ENCODE peak calls at places on chromosomes 4 and X, in four cellular contexts. A is K562, N is SK-N-SH, J is GM12878. F is an unnamed sample.

GRCh38 chr4:141643557-141643956 is 7.2 kb downstream of the IL15 start:
- DNase-seq in A (no peak), N (no peak), J (no peak), F (no peak)

GRCh38 chrX:154373340-154374306 is 811 bp downstream of the FLNA start:
- DNase-seq in A (peak), N (no peak), J (peak), F (peak)

GRCh38 chrX:11836284-11836683 is 78.2 kb downstream of the MSL3 start:
- DNase-seq in A (no peak), N (no peak), J (no peak), F (no peak)

GRCh38 chrX:138914751-138915150 is 203.2 kb upstream of the FGF13 start:
- DNase-seq in A (no peak), N (no peak), J (no peak), F (no peak)

GRCh38 chr4:3497095-3497494 is 34.0 kb downstream of the DOK7 start:
- DNase-seq in A (no peak), N (no peak), J (no peak), F (no peak)

GRCh38 chr4:60133414-60133813 is 1066.7 kb upstream of the ADGRL3 start:
- DNase-seq in A (no peak), N (no peak), J (no peak), F (no peak)

GRCh38 chrX:134685662-134686061 is 27.4 kb upstream of the PLAC1 start:
- DNase-seq in A (no peak), N (no peak), J (no peak), F (no peak)

GRCh38 chr4:185396724-185397402 is at the start of gene ANKRD37:
- DNase-seq in A (no peak), N (peak), J (no peak), F (peak)

GRCh38 chr4:66577922-66578321 is 907.6 kb upstream of the EPHA5 start:
- DNase-seq in A (no peak), N (no peak), J (no peak), F (no peak)

GRCh38 chr4:163107754-163108153 is 58.9 kb downstream of the NAF1 start:
- DNase-seq in A (peak), N (no peak), J (no peak), F (no peak)

GRCh38 chrX:19670854-19671620 is 155.7 kb upstream of the MAP3K15 start:
- DNase-seq in A (no peak), N (peak), J (no peak), F (peak)

GRCh38 chr4:184282895-184283654 is 65.4 kb upstream of the ENPP6 start:
- DNase-seq in A (no peak), N (no peak), J (peak), F (no peak)

GRCh38 chrX:88991583-88992132 is 244.6 kb downstream of the CPXCR1 start:
- DNase-seq in A (no peak), N (no peak), J (no peak), F (no peak)

GRCh38 chr4:25032126-25032525 is 1.4 kb upstream of the LGI2 start:
- DNase-seq in A (no peak), N (peak), J (no peak), F (no peak)

GRCh38 chr4:27692868-27693634 is 832.4 kb downstream of the STIM2 start:
- DNase-seq in A (no peak), N (no peak), J (no peak), F (no peak)

GRCh38 chr4:6804082-6804752 is 21.7 kb downstream of the KIAA0232 start:
- DNase-seq in A (no peak), N (no peak), J (no peak), F (no peak)

GRCh38 chrX:133985164-133986007 is at the start of gene GPC3:
- DNase-seq in A (peak), N (peak), J (no peak), F (peak)

GRCh38 chr4:23773884-23774636 is 115.8 kb downstream of the PPARGC1A start:
- DNase-seq in A (no peak), N (no peak), J (no peak), F (no peak)

GRCh38 chr4:153669838-153670237 is 14.2 kb upstream of the TLR2 start:
- DNase-seq in A (no peak), N (no peak), J (no peak), F (no peak)

GRCh38 chr4:168587326-168588125 is 90.7 kb downstream of the PALLD start:
- DNase-seq in A (no peak), N (no peak), J (no peak), F (no peak)

GRCh38 chr4:2811830-2812599 is 19.1 kb downstream of the SH3BP2 start:
- DNase-seq in A (no peak), N (peak), J (peak), F (peak)

GRCh38 chr4:26081795-26082498 is 167.9 kb downstream of the SMIM20 start:
- DNase-seq in A (peak), N (no peak), J (no peak), F (no peak)

GRCh38 chr4:155007660-155008176 is 200.7 kb upstream of the NPY2R start:
- DNase-seq in A (peak), N (no peak), J (no peak), F (no peak)

GRCh38 chrX:132216806-132217202 is 2.4 kb downstream of the RAP2C start:
- DNase-seq in A (no peak), N (no peak), J (no peak), F (no peak)

GRCh38 chr4:189232274-189232673 is 708.4 kb upstream of the FRG1 start:
- DNase-seq in A (no peak), N (no peak), J (no peak), F (no peak)

GRCh38 chr4:87622303-87622702 is 14.0 kb downstream of the DSPP start:
- DNase-seq in A (no peak), N (no peak), J (no peak), F (peak)

GRCh38 chr4:134470544-134470943 is 269.0 kb upstream of the PABPC4L start:
- DNase-seq in A (peak), N (no peak), J (no peak), F (peak)

GRCh38 chr4:108794136-108794535 is 31.3 kb upstream of the ETNPPL start:
- DNase-seq in A (no peak), N (no peak), J (no peak), F (no peak)

GRCh38 chrX:51891821-51892551 is 1.4 kb upstream of the MAGED1 start:
- DNase-seq in A (no peak), N (peak), J (no peak), F (no peak)

GRCh38 chr4:15294202-15294601 is 133.6 kb upstream of the C1QTNF7 start:
- DNase-seq in A (no peak), N (peak), J (no peak), F (no peak)

GRCh38 chr4:15293678-15294077 is 134.2 kb upstream of the C1QTNF7 start:
- DNase-seq in A (no peak), N (no peak), J (no peak), F (no peak)

GRCh38 chr4:15297344-15297743 is 130.5 kb upstream of the C1QTNF7 start:
- DNase-seq in A (no peak), N (no peak), J (no peak), F (no peak)

GRCh38 chr4:15295421-15296162 is 132.2 kb upstream of the C1QTNF7 start:
- DNase-seq in A (no peak), N (peak), J (no peak), F (no peak)

GRCh38 chr4:15294832-15295231 is 133.0 kb upstream of the C1QTNF7 start:
- DNase-seq in A (no peak), N (peak), J (no peak), F (no peak)
- TF ChIP-seq USF1 in A (no peak), N (no peak), J (no peak), F (no peak)

GRCh38 chr4:110705440-110705782 is 82.5 kb upstream of the PITX2 start:
- DNase-seq in A (no peak), N (no peak), J (no peak), F (no peak)

GRCh38 chr4:110704748-110705439 is 82.0 kb upstream of the PITX2 start:
- DNase-seq in A (no peak), N (no peak), J (no peak), F (no peak)

DNA sequence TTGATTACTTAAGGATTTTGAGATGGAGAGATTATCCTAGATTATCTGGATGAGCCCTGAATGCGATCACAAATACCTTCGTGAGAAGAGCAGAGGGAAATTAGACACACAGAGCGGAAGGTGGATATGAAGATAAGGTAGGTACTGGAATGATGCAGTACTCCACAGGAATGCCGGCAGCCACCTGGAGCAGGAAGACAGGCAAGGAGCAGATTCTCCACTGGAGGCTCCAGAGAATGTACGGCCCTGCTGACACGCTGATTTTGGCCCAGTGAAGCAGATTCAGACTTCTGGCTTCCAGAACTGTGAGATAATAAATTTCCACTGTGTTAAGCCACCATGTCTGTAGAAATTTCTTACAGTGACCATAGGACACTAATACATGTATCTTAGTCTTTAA is 79.4 kb upstream of the PITX2 start:
- DNase-seq in A (no peak), N (no peak), J (no peak), F (no peak)
- TF ChIP-seq USF1 in A (no peak), N (no peak), J (no peak), F (no peak)

DNA sequence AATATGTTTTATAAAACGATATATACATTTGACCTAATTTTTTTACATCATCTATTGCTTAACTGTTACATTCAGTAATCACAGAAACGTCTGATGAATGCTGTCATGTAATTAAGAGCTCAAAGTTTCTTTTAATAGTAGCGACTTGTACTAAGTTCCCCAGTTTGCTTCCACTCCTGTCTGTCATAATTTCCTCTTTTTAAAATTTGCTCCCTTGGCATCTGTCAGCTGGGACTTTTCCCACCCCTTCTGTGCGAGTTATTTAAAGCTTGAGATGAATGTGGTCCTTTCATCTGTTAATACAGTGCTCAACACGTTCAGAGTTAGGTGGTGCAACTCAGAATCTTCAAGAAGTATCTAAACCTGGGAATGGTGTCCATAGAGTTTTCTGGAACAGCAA is 1.2 kb downstream of the RAP1GDS1 start:
- DNase-seq in A (peak), N (no peak), J (no peak), F (no peak)
- TF ChIP-seq USF1 in A (no peak), N (no peak), J (no peak), F (no peak)

DNA sequence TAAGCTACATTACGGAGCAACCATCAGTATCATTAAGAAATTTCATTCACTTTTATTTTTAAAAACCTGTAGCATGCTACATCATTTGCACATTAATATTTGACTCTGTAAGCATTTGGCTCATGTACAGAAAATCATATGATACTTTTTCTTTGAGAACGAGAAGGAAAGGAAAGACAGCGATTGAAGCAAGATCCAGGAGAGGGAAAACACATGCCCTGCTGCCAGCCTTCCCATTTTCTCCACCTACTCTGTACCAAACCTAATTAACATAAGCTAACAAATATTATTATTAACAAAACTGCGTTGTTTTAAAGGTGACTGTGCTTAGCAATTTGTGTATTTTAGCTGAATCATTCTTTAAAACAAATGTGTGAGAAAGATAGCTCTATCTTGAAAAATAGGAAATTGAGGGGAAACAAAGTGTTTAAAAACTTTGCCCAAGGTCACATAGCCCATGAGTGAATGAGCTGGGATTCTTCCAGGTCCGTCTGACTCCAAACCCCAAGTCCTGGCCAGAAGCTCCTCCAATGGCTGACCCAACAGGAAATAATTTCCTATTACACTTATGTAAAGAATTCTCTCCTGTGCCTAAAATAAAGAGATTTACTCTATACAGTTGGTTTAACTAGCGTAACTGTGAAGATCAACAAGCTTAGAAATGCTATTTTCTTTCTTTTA is 287.4 kb downstream of the ARHGAP24 start:
- DNase-seq in A (no peak), N (no peak), J (no peak), F (no peak)
- TF ChIP-seq USF1 in A (no peak), N (no peak), J (no peak), F (no peak)

DNA sequence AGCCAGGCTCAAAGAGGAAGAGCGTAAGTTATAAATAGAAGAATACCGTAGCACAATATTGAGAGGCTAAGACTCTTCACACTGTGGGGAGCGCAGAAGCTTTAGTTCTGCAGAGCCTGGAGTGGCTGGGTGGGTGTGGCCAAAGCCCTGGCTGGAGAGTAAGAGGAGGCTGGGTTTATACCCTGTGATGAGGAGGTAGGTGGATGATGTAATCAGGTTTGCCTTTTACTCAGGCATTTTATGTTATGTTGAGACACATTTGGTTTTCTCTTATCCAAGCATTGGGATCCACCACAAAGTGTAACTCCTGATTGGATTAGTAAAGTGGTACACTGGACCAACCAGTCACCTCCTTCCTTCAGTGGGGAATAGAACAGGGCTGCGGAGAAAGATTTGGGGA is 13.9 kb downstream of the CDS1 start:
- DNase-seq in A (peak), N (no peak), J (no peak), F (peak)
- TF ChIP-seq USF1 in A (no peak), N (no peak), J (no peak), F (no peak)

DNA sequence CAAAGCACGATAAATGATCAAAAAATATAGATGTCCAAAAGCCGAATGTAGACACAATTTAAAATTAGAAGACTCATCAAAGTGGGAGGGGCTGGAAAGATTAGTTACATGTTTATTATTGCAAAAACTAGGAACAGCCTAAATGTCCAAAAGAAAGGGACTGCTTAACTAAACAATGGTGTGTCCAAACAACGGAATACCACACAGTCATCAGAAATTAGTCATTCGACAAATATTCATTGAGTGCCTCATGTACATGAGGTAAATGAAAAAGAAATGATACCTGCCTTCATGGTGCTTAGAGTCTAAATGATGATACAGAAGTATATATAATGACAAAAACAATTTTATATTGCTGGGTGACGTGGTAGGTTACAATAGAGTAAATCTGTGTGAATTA is 139.7 kb downstream of the MAML3 start:
- DNase-seq in A (no peak), N (no peak), J (no peak), F (no peak)
- TF ChIP-seq USF1 in A (no peak), N (no peak), J (no peak), F (no peak)